ENCODE peak calls at places on chromosome 2, in five cellular contexts. W is K562, R is HepG2, H is GM12878, Q is SK-N-SH. M is an unnamed sample.

GRCh38 chr2:147049888-147050446 is 794.9 kb upstream of the ACVR2A start:
- DNase-seq in R (no peak), Q (no peak), H (no peak), W (no peak), M (no peak)

GRCh38 chr2:121044412-121044811 is 240.6 kb downstream of the TFCP2L1 start:
- DNase-seq in H (no peak), Q (no peak), W (no peak), R (no peak), M (no peak)

GRCh38 chr2:188664391-188664790 is 309.8 kb upstream of the COL3A1 start:
- DNase-seq in R (no peak), Q (no peak), W (no peak), H (no peak), M (no peak)

GRCh38 chr2:46352621-46353020 is 55.4 kb downstream of the EPAS1 start:
- DNase-seq in R (no peak), Q (no peak), W (no peak), H (no peak), M (no peak)

GRCh38 chr2:160317113-160318099 is 117.3 kb upstream of the ITGB6 start:
- DNase-seq in R (no peak), H (no peak), W (no peak), Q (no peak), M (no peak)

GRCh38 chr2:125572660-125573059 is 1083.3 kb upstream of the GYPC start:
- DNase-seq in R (peak), H (no peak), Q (no peak), W (no peak), M (no peak)

GRCh38 chr2:197181491-197181890 is 129.1 kb downstream of the ANKRD44 start:
- DNase-seq in Q (no peak), W (no peak), H (no peak), R (no peak), M (no peak)

GRCh38 chr2:53768233-53768542 is 584 bp downstream of the CHAC2 start:
- DNase-seq in H (no peak), W (no peak), Q (no peak), R (no peak), M (no peak)

GRCh38 chr2:10504994-10505820 is 57.1 kb upstream of the ODC1 start:
- DNase-seq in W (no peak), Q (no peak), R (no peak), H (no peak), M (no peak)

GRCh38 chr2:201777043-201777442 is 3.7 kb downstream of the ALS2 start:
- DNase-seq in R (no peak), Q (no peak), H (no peak), W (no peak), M (no peak)

GRCh38 chr2:127149384-127149783 is 42.4 kb upstream of the BIN1 start:
- DNase-seq in R (no peak), H (no peak), Q (no peak), W (no peak), M (no peak)

GRCh38 chr2:74835831-74836674 is 2.1 kb downstream of the HK2 start:
- DNase-seq in W (peak), H (no peak), R (peak), Q (peak), M (peak)

GRCh38 chr2:127437056-127437455 is 18.8 kb downstream of the PROC start:
- DNase-seq in Q (no peak), H (no peak), R (no peak), W (no peak), M (no peak)

GRCh38 chr2:64214281-64215115 is 70.3 kb upstream of the PELI1 start:
- DNase-seq in W (no peak), H (peak), R (no peak), Q (no peak), M (no peak)

GRCh38 chr2:179340678-179341077 is 76.0 kb upstream of the SESTD1 start:
- DNase-seq in R (peak), Q (no peak), H (no peak), W (no peak), M (peak)

GRCh38 chr2:18077211-18077610 is 198.7 kb downstream of the KCNS3 start:
- DNase-seq in W (no peak), H (no peak), Q (no peak), R (no peak), M (no peak)

GRCh38 chr2:189639003-189639609 is 22.2 kb upstream of the ASNSD1 start:
- DNase-seq in Q (no peak), R (no peak), H (no peak), W (no peak), M (no peak)

GRCh38 chr2:62732262-62732777 is 26.8 kb downstream of the EHBP1 start:
- DNase-seq in R (no peak), H (no peak), Q (no peak), W (no peak), M (no peak)

GRCh38 chr2:71385008-71385407 is 53.4 kb downstream of the ZNF638 start:
- DNase-seq in Q (no peak), H (no peak), R (no peak), W (no peak), M (no peak)

GRCh38 chr2:46686811-46687210 is 207.4 kb downstream of the TMEM247 start:
- DNase-seq in Q (no peak), R (no peak), W (no peak), H (no peak), M (no peak)

GRCh38 chr2:148927010-148927409 is 52.0 kb downstream of the KIF5C start:
- DNase-seq in H (no peak), R (no peak), Q (no peak), W (peak), M (peak)

GRCh38 chr2:64622443-64623231 is 31.1 kb downstream of the SERTAD2 start:
- DNase-seq in H (no peak), W (no peak), Q (no peak), R (no peak), M (no peak)

GRCh38 chr2:39696072-39696471 is 30.4 kb downstream of the TMEM178A start:
- DNase-seq in R (peak), H (no peak), W (no peak), Q (no peak), M (no peak)

GRCh38 chr2:19759880-19760279 is 141.9 kb downstream of the TTC32 start:
- DNase-seq in W (no peak), Q (peak), R (no peak), H (no peak), M (no peak)
- TF ChIP-seq GABPA in W (no peak), Q (no peak), R (no peak), H (no peak), M (no peak)

DNA sequence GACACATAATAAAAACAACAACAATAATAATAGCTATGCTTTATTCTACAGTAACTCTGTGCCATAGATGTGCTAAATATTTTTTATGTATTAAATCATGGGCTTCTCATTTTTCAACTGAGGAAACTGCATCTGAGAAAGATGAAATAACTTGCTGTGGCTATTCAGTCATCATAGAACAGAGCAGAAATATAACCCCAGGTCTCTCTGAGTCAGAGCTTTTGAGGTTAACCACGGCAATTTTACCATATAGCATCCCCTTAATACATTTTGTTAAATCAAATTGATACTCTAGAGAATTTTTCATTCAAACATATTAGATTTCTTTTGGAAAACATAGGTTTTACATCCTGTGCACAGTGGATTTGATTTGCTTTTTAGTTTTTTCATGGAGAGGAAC is 586.6 kb upstream of the KLHL29 start:
- DNase-seq in R (no peak), H (no peak), Q (no peak), W (no peak), M (no peak)
- TF ChIP-seq REST in R (no peak), H (no peak), Q (no peak), W (no peak), M (no peak)

DNA sequence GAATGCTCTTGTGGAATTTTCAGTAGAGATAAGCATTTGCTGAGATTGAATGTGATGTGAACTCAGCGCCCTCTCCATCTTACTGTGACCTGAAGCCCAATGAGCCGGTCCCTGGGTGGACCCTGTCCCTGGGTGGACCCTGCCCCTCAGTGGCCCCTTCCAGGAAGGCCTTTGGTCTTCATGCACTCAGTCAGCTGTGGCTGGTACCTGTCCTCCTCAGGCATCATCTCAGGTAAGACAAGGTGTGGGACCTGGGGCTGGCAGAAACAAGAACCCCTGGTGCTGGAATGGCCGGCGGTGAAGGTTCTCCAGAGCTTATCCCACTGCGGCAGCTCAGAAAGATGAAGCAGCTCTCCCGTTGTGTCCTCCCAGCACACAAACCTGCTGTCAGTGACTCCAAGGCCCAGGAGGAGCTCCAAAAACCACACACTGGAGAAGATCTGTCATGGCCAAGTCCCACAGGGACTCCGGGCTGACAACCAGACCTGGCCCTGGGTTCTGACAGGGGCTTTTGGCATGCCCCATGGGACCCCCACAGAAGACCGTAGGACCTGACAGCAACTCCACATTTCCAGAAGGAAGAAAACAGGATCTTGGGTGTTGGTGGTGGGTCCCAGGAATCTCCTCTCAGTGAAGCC is 275.7 kb upstream of the HS6ST1 start:
- DNase-seq in Q (no peak), R (no peak), H (no peak), W (no peak), M (no peak)
- TF ChIP-seq POLR2AphosphoS5 in Q (no peak), R (no peak), H (no peak), W (no peak), M (no peak)

DNA sequence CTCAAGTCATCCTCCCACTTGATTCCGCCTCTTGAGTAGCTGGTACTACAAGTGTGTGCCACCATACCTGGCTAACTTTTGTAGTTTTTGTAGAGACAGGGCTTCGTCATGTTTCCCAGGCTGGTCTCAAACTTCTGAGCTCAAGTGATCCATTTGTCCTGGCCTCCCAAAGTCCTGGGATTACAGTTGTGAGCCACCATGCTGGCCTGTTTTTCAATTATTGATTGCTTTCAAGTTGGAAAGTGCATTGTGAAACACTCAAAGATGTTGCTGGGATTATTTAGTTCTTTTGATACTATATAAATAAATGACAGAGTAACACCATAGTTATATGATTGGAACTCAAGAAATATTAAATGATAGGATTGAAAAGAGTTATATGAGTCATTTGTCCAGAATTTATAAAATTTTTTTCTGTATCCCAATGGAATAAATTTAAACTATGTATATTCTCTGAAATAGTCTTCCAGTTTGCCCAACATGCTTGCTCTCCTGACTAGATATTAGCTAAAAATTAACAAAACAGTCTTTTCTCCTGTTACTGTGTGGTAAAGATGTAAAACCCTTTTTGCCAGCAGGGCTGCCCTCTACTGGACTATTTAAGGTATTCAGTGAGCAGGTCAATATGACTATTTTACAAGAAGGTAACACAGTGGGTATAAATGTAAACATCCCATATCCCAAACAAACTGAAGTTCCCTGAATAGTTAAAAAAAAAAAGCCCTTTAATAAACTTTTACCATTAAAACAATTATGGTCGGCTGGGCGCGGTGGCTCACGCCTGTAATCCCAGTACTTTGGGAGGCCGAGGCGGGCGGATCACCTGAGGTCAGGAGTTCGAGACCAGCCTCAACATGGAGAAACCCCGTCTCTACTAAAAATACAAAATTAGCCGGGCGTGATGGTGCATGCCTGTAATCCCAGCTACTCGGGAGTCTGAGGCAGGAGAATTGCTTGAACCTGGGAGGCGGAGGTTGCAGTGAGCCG is 42.7 kb downstream of the ACSL3 start:
- DNase-seq in W (peak), R (peak), Q (peak), H (no peak), M (no peak)
- TF ChIP-seq GABPA in W (no peak), R (no peak), Q (no peak), H (no peak), M (no peak)

GRCh38 chr2:6877402-6878305 is at the start of gene RSAD2:
- DNase-seq in W (no peak), H (peak), R (peak), Q (no peak), M (no peak)
- TF ChIP-seq REST in W (no peak), H (no peak), R (no peak), Q (no peak), M (no peak)

GRCh38 chr2:2296400-2296799 is 34.7 kb downstream of the MYT1L start:
- DNase-seq in H (no peak), Q (peak), W (no peak), R (no peak), M (no peak)

DNA sequence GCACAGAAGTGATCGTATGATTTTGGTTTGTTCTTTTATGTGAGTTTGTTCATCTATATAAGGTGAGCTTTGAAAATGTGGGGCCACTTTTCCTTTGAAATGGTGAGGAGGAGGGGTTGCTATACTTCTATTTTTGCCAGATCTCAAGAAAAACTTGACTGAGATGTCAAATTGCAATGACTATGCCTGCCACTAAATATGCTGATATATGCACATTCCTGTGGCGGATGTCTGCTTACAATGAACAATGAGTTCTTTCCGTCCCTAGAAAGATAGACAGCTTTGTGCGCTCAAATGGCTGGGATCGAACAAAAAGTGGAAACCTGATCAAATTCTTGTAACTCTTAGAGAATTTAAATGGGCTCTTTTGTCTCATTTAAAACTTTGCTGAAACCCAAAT is 28.7 kb downstream of the MYT1L start:
- DNase-seq in H (no peak), R (no peak), Q (no peak), W (no peak), M (no peak)
- TF ChIP-seq POLR2AphosphoS5 in H (no peak), R (no peak), Q (no peak), W (no peak), M (no peak)

DNA sequence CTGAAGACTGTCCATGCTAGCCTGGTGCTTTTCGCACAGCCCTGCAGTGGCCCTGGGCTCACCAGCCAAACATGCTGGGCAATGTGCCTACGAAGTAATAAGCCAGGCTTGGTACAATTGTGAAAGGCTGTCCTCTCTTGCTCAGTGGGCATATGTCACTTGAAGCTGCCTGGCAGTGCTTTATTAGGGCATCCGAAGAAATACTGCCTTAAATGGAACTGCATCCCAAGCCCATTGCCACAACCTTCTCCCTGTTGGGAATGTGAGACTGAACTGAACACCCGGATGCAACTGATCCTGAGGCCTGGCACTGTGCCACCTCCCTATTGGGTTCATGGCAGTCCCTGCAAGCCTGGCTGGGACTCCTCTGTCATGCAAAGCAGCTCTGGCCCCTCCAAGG is 15.9 kb downstream of the CAPG start:
- DNase-seq in Q (no peak), R (no peak), H (no peak), W (no peak), M (no peak)
- TF ChIP-seq GABPA in Q (no peak), R (no peak), H (no peak), W (no peak), M (no peak)

GRCh38 chr2:240620859-240621258 is 4.4 kb upstream of the GPR35 start:
- DNase-seq in R (no peak), Q (no peak), W (no peak), H (no peak), M (no peak)
- TF ChIP-seq REST in R (no peak), Q (no peak), W (no peak), H (no peak), M (no peak)

GRCh38 chr2:436203-436602 is 148.3 kb upstream of the ALKAL2 start:
- DNase-seq in W (no peak), Q (no peak), H (no peak), R (no peak), M (no peak)

GRCh38 chr2:439077-439476 is 151.2 kb upstream of the ALKAL2 start:
- DNase-seq in W (no peak), Q (peak), R (no peak), H (no peak), M (no peak)

GRCh38 chr2:437180-437579 is 149.3 kb upstream of the ALKAL2 start:
- DNase-seq in H (no peak), W (no peak), R (no peak), Q (no peak), M (no peak)

GRCh38 chr2:439540-440465 is 151.9 kb upstream of the ALKAL2 start:
- DNase-seq in W (no peak), Q (no peak), R (no peak), H (no peak), M (no peak)

DNA sequence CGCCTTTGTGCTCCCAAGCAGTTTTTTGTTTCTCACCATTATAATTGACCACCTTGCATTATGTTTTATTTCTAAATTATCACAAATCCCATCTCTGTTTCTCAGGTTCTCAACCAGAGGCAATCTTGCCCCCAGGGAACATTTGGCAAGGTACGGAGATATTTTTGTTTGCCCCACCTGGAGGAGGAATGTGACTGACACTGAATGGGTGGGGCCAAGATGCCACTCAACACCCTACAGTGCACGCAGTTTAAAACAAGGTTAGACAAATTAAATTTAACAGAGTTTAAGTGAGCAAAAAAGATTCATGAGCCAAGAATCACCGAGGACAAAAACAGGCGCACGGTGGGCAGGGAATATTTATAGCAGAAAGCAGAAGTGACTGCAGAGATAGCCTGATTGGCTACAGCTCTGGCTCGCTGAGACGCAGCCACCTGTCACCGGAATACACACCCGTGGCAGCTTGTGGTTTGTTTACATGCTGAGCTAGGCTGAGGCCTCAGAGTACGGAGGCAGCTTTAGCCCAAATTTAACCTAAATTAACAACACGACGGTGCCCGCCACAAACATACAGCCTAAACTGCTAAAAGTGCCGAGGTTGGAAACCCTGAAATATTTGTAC is 150.0 kb upstream of the ALKAL2 start:
- DNase-seq in H (no peak), W (no peak), R (no peak), Q (no peak), M (no peak)
- TF ChIP-seq POLR2AphosphoS5 in H (no peak), W (no peak), R (no peak), Q (no peak), M (no peak)

GRCh38 chr2:96952976-96953610 is 33.3 kb downstream of the FAM178B start:
- DNase-seq in W (no peak), Q (no peak), R (no peak), H (no peak), M (no peak)

GRCh38 chr2:96952016-96952750 is 34.2 kb downstream of the FAM178B start:
- DNase-seq in R (no peak), W (no peak), Q (no peak), H (no peak), M (no peak)

GRCh38 chr2:96953611-96954489 is 32.5 kb downstream of the FAM178B start:
- DNase-seq in W (no peak), H (no peak), Q (no peak), R (no peak), M (no peak)

GRCh38 chr2:96955694-96956610 is 30.4 kb downstream of the FAM178B start:
- DNase-seq in Q (no peak), W (no peak), H (no peak), R (no peak), M (no peak)

DNA sequence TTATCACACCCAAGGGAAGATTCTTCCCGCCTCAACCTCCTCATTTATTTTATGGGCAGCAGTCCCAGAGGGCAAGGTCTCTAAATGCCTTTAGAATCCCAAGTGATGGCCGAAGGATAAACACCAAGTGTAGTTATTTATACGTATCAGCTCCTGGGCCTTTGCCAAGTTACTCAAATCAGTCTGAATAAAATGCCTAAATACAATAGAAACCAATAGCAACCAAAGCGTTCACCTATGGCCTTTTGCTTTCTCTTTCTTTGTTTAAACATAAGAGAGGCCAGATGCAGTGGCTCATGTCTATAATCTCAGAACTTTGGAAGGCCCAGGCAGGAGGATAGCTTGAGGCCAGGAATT is 31.9 kb downstream of the FAM178B start:
- DNase-seq in Q (no peak), R (no peak), H (peak), W (no peak), M (no peak)
- TF ChIP-seq GABPA in Q (no peak), R (no peak), H (no peak), W (no peak), M (no peak)